ENCODE peak calls at places on chromosomes 4 and X, in eight cellular contexts. D, J, I, P, R, B, V and C are unnamed samples.

GRCh38 chrX:67749536-67749935 is 205.7 kb downstream of the AR start:
- DNase-seq in V (no peak), I (no peak), P (no peak), J (no peak), R (no peak), D (no peak), B (no peak), C (no peak)

GRCh38 chrX:103556941-103557340 is 28.4 kb upstream of the TCEAL4 start:
- DNase-seq in P (no peak), D (no peak), I (no peak), V (no peak), R (no peak), B (no peak), J (no peak), C (no peak)

GRCh38 chrX:31063114-31063513 is 8.7 kb downstream of the FTHL17 start:
- DNase-seq in J (no peak), D (no peak), I (no peak), B (no peak), V (no peak), R (no peak), P (no peak), C (no peak)

GRCh38 chr4:125322363-125322730 is 7.6 kb downstream of the FAT4 start:
- DNase-seq in J (no peak), B (no peak), I (no peak), P (peak; percentile 11), V (no peak), D (peak; percentile 25), R (peak; percentile 50), C (peak; percentile 42)

GRCh38 chr4:102717448-102718092 is 43.2 kb downstream of the MANBA start:
- DNase-seq in D (no peak), V (no peak), P (no peak), I (no peak), R (peak; percentile 19), J (no peak), B (no peak), C (no peak)

GRCh38 chr4:119663160-119663788 is 34.7 kb upstream of the PDE5A start:
- DNase-seq in J (no peak), I (no peak), V (no peak), R (no peak), B (no peak), P (no peak), D (no peak), C (no peak)

GRCh38 chrX:39854772-39855747 is 242.7 kb downstream of the BCOR start:
- DNase-seq in R (no peak), B (no peak), P (no peak), V (peak; percentile 49), D (no peak), I (peak; percentile 66), J (no peak), C (no peak)

GRCh38 chr4:68074397-68074796 is 55.3 kb downstream of the TMPRSS11F start:
- DNase-seq in D (peak; percentile 14), I (no peak), P (no peak), V (no peak), R (no peak), J (no peak), B (no peak), C (no peak)

GRCh38 chrX:71618303-71618721 is at the start of gene CXCR3:
- DNase-seq in I (peak; percentile 43), B (no peak), D (no peak), V (peak; percentile 27), R (no peak), J (no peak), P (no peak), C (peak; percentile 5)

GRCh38 chrX:40694833-40695232 is 40.5 kb downstream of the MED14 start:
- DNase-seq in P (no peak), R (no peak), D (no peak), I (no peak), J (no peak), V (no peak), B (no peak), C (no peak)

GRCh38 chrX:154368630-154369452 is 5.6 kb downstream of the FLNA start:
- DNase-seq in I (peak; percentile 90), P (peak; percentile 86), D (peak; percentile 86), V (peak; percentile 87), B (no peak), R (peak; percentile 98), J (peak; percentile 18), C (peak; percentile 94)

GRCh38 chrX:9312922-9313867 is 151.7 kb upstream of the TBL1X start:
- DNase-seq in I (peak; percentile 76), V (peak; percentile 30), P (no peak), B (peak; percentile 0), D (peak; percentile 39), J (no peak), R (no peak), C (peak; percentile 25)

GRCh38 chr4:17336524-17336941 is 175.4 kb downstream of the QDPR start:
- DNase-seq in J (no peak), D (peak; percentile 70), I (peak; percentile 58), B (no peak), R (no peak), P (no peak), V (peak; percentile 52), C (peak; percentile 2)

GRCh38 chrX:104315555-104315954 is 60.8 kb upstream of the ESX1 start:
- DNase-seq in B (no peak), D (no peak), I (no peak), R (peak; percentile 70), V (no peak), J (no peak), P (peak; percentile 28), C (peak; percentile 57)

GRCh38 chr4:98468744-98469143 is 189.7 kb downstream of the TSPAN5 start:
- DNase-seq in B (no peak), V (no peak), J (no peak), D (no peak), R (peak; percentile 73), P (no peak), I (no peak), C (peak; percentile 23)

GRCh38 chrX:40423299-40423698 is 157.5 kb upstream of the ATP6AP2 start:
- DNase-seq in V (no peak), B (no peak), D (peak; percentile 12), J (no peak), R (no peak), I (no peak), P (no peak), C (no peak)

GRCh38 chr4:185210102-185210981 is 944 bp downstream of the SNX25 start:
- DNase-seq in B (no peak), P (no peak), J (no peak), R (peak; percentile 78), I (peak; percentile 42), V (no peak), D (no peak), C (peak; percentile 53)

GRCh38 chr4:25401066-25401465 is 24.0 kb downstream of the ANAPC4 start:
- DNase-seq in V (no peak), P (no peak), I (no peak), J (no peak), B (no peak), D (no peak), R (peak; percentile 21), C (no peak)

GRCh38 chrX:41118156-41118555 is 32.9 kb downstream of the USP9X start:
- DNase-seq in B (no peak), V (no peak), I (no peak), P (no peak), D (no peak), J (no peak), R (no peak), C (no peak)